ENCODE peak calls at places on chromosome 1, in eight cellular contexts. One of them, this sample, is unnamed.

GRCh38 chr1:211527006-211527405 is 35.0 kb upstream of the RD3 start:
- DNase-seq in brain microvascular endothelial cell: no peak
- DNase-seq in hepatocyte: no peak
- DNase-seq in HepG2: no peak
- DNase-seq in GM12865: peak
- DNase-seq in HL-60: no peak
- DNase-seq in CD8-positive, alpha-beta T cell: no peak
- DNase-seq in neural crest cell: no peak
- DNase-seq in this sample: no peak

GRCh38 chr1:42957880-42958487 is 684 bp downstream of the SLC2A1 start:
- DNase-seq in HL-60: peak
- DNase-seq in hepatocyte: peak
- DNase-seq in neural crest cell: peak
- DNase-seq in GM12865: peak
- DNase-seq in brain microvascular endothelial cell: peak
- DNase-seq in CD8-positive, alpha-beta T cell: peak
- DNase-seq in HepG2: no peak
- DNase-seq in this sample: peak

GRCh38 chr1:62325076-62325475 is 5.8 kb upstream of the KANK4 start:
- DNase-seq in brain microvascular endothelial cell: no peak
- DNase-seq in CD8-positive, alpha-beta T cell: no peak
- DNase-seq in GM12865: no peak
- DNase-seq in HepG2: peak
- DNase-seq in hepatocyte: peak
- DNase-seq in HL-60: no peak
- DNase-seq in neural crest cell: no peak
- DNase-seq in this sample: peak

GRCh38 chr1:43830802-43831201 is 102.8 kb upstream of the ARTN start:
- DNase-seq in HL-60: no peak
- DNase-seq in brain microvascular endothelial cell: no peak
- DNase-seq in GM12865: no peak
- DNase-seq in HepG2: no peak
- DNase-seq in neural crest cell: no peak
- DNase-seq in hepatocyte: no peak
- DNase-seq in CD8-positive, alpha-beta T cell: no peak
- DNase-seq in this sample: no peak

GRCh38 chr1:119442756-119443155 is 27.8 kb downstream of the HSD3B2 start:
- DNase-seq in hepatocyte: no peak
- DNase-seq in brain microvascular endothelial cell: no peak
- DNase-seq in neural crest cell: no peak
- DNase-seq in HepG2: no peak
- DNase-seq in CD8-positive, alpha-beta T cell: no peak
- DNase-seq in GM12865: no peak
- DNase-seq in HL-60: no peak
- DNase-seq in this sample: no peak

GRCh38 chr1:11782127-11782708 is 20.2 kb downstream of the C1orf167 start:
- DNase-seq in neural crest cell: no peak
- DNase-seq in HL-60: no peak
- DNase-seq in brain microvascular endothelial cell: no peak
- DNase-seq in GM12865: no peak
- DNase-seq in HepG2: no peak
- DNase-seq in hepatocyte: no peak
- DNase-seq in CD8-positive, alpha-beta T cell: no peak
- DNase-seq in this sample: no peak

GRCh38 chr1:44326821-44327465 is 28.1 kb downstream of the ERI3 start:
- DNase-seq in neural crest cell: no peak
- DNase-seq in GM12865: no peak
- DNase-seq in brain microvascular endothelial cell: peak
- DNase-seq in HepG2: no peak
- DNase-seq in HL-60: no peak
- DNase-seq in CD8-positive, alpha-beta T cell: no peak
- DNase-seq in hepatocyte: no peak
- DNase-seq in this sample: no peak

GRCh38 chr1:213982814-213983588 is 4.8 kb upstream of the PROX1 start:
- DNase-seq in CD8-positive, alpha-beta T cell: no peak
- DNase-seq in brain microvascular endothelial cell: no peak
- DNase-seq in GM12865: no peak
- DNase-seq in HL-60: no peak
- DNase-seq in neural crest cell: peak
- DNase-seq in hepatocyte: peak
- DNase-seq in HepG2: no peak
- DNase-seq in this sample: no peak

GRCh38 chr1:162363823-162364222 is 12.8 kb downstream of the SPATA46 start:
- DNase-seq in neural crest cell: no peak
- DNase-seq in GM12865: no peak
- DNase-seq in hepatocyte: no peak
- DNase-seq in HL-60: no peak
- DNase-seq in brain microvascular endothelial cell: no peak
- DNase-seq in CD8-positive, alpha-beta T cell: no peak
- DNase-seq in HepG2: no peak
- DNase-seq in this sample: no peak

GRCh38 chr1:10928654-10929053 is 83.8 kb upstream of the TARDBP start:
- DNase-seq in CD8-positive, alpha-beta T cell: no peak
- DNase-seq in neural crest cell: no peak
- DNase-seq in hepatocyte: no peak
- DNase-seq in brain microvascular endothelial cell: no peak
- DNase-seq in HL-60: no peak
- DNase-seq in GM12865: no peak
- DNase-seq in HepG2: no peak
- DNase-seq in this sample: no peak

GRCh38 chr1:225651376-225651871 is 1.5 kb downstream of the ENAH start:
- DNase-seq in brain microvascular endothelial cell: no peak
- DNase-seq in neural crest cell: no peak
- DNase-seq in HepG2: no peak
- DNase-seq in HL-60: no peak
- DNase-seq in GM12865: no peak
- DNase-seq in hepatocyte: no peak
- DNase-seq in CD8-positive, alpha-beta T cell: no peak
- DNase-seq in this sample: peak

GRCh38 chr1:183567584-183567983 is 22.7 kb downstream of the NCF2 start:
- DNase-seq in neural crest cell: no peak
- DNase-seq in brain microvascular endothelial cell: no peak
- DNase-seq in hepatocyte: no peak
- DNase-seq in CD8-positive, alpha-beta T cell: no peak
- DNase-seq in GM12865: peak
- DNase-seq in HL-60: peak
- DNase-seq in HepG2: no peak
- DNase-seq in this sample: no peak

GRCh38 chr1:229845410-229846138 is 219.5 kb downstream of the URB2 start:
- DNase-seq in neural crest cell: no peak
- DNase-seq in CD8-positive, alpha-beta T cell: no peak
- DNase-seq in HL-60: no peak
- DNase-seq in brain microvascular endothelial cell: no peak
- DNase-seq in HepG2: no peak
- DNase-seq in hepatocyte: no peak
- DNase-seq in GM12865: no peak
- DNase-seq in this sample: no peak

GRCh38 chr1:243841507-243841906 is 8.5 kb downstream of the AKT3 start:
- DNase-seq in brain microvascular endothelial cell: no peak
- DNase-seq in HepG2: no peak
- DNase-seq in CD8-positive, alpha-beta T cell: no peak
- DNase-seq in hepatocyte: no peak
- DNase-seq in neural crest cell: no peak
- DNase-seq in HL-60: no peak
- DNase-seq in GM12865: no peak
- DNase-seq in this sample: peak

GRCh38 chr1:227002531-227003049 is 62.5 kb downstream of the COQ8A start:
- DNase-seq in CD8-positive, alpha-beta T cell: no peak
- DNase-seq in HepG2: no peak
- DNase-seq in hepatocyte: no peak
- DNase-seq in brain microvascular endothelial cell: no peak
- DNase-seq in neural crest cell: no peak
- DNase-seq in HL-60: no peak
- DNase-seq in GM12865: no peak
- DNase-seq in this sample: no peak

GRCh38 chr1:4106731-4107130 is 206.7 kb upstream of the C1orf174 start:
- DNase-seq in neural crest cell: no peak
- DNase-seq in HL-60: no peak
- DNase-seq in HepG2: no peak
- DNase-seq in brain microvascular endothelial cell: no peak
- DNase-seq in hepatocyte: no peak
- DNase-seq in CD8-positive, alpha-beta T cell: no peak
- DNase-seq in GM12865: no peak
- DNase-seq in this sample: no peak

GRCh38 chr1:200628223-200628868 is 7.8 kb upstream of the KIF14 start:
- DNase-seq in brain microvascular endothelial cell: no peak
- DNase-seq in CD8-positive, alpha-beta T cell: no peak
- DNase-seq in GM12865: peak
- DNase-seq in HepG2: no peak
- DNase-seq in neural crest cell: no peak
- DNase-seq in hepatocyte: no peak
- DNase-seq in HL-60: no peak
- DNase-seq in this sample: no peak

DNA sequence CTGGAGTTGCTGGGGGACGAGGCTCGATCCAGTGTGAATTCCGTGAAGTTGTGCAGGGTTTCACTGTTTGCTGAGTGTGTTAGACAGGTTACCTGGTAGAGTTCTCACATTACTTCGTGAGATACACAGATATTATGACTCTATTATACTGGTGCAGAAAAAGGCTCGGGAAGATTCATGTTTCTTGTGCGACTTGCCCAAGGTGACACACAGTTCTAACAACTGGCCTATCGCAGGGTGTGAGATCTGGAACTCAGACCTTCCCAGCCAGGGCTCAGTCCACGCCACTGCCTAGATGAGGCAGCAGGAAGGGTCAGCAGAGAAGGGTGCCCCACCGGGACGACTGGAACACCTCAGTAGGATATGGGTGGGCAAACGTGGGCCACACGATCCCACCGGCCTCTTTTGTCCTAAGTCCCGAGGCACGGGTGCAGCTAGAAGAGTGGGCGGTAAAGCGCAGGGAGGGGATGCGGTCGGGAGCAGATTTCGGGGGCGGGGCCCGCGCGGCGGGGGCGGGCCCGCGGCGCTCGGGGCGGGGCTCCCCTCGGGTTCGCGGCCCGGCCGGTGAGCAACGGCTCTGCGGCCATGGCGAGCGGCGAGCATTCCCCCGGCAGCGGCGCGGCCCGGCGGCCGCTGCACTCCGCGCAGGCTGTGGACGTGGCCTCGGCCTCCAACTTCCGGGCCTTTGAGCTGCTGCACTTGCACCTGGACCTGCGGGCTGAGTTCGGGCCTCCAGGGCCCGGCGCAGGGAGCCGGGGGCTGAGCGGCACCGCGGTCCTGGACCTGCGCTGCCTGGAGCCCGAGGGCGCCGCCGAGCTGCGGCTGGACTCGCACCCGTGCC is at the start of gene RNPEP:
- DNase-seq in GM12865: peak
- DNase-seq in CD8-positive, alpha-beta T cell: peak
- DNase-seq in hepatocyte: peak
- DNase-seq in HepG2: peak
- DNase-seq in HL-60: peak
- DNase-seq in brain microvascular endothelial cell: peak
- DNase-seq in neural crest cell: peak
- DNase-seq in this sample: peak
- TF ChIP-seq CTCF in GM12865: no peak
- TF ChIP-seq CTCF in CD8-positive, alpha-beta T cell: no peak
- TF ChIP-seq CTCF in hepatocyte: no peak
- TF ChIP-seq CTCF in HepG2: no peak
- TF ChIP-seq CTCF in HL-60: no peak
- TF ChIP-seq CTCF in brain microvascular endothelial cell: no peak
- TF ChIP-seq CTCF in neural crest cell: no peak
- TF ChIP-seq CTCF in this sample: no peak

DNA sequence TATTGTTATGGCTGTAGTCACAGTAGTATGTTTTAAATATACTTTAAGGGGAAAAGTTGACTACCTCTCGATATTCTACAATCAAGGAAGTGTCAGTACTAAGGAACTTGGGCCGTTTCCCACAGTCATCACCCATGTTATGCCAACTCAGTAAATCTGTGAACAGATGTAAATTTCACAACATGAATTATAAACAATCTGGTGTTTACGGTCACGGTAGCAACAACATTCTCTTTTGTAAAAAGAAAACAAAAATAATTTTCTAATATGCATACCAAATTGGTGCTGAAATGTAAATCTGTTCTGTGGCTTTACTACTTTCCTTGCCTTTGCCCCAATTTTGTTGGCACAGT is 1.2 kb downstream of the SH3GLB1 start:
- DNase-seq in HepG2: no peak
- DNase-seq in brain microvascular endothelial cell: no peak
- DNase-seq in CD8-positive, alpha-beta T cell: no peak
- DNase-seq in GM12865: no peak
- DNase-seq in HL-60: no peak
- DNase-seq in hepatocyte: no peak
- DNase-seq in neural crest cell: no peak
- DNase-seq in this sample: no peak
- TF ChIP-seq CTCF in HepG2: no peak
- TF ChIP-seq CTCF in brain microvascular endothelial cell: no peak
- TF ChIP-seq CTCF in CD8-positive, alpha-beta T cell: no peak
- TF ChIP-seq CTCF in GM12865: no peak
- TF ChIP-seq CTCF in HL-60: no peak
- TF ChIP-seq CTCF in hepatocyte: no peak
- TF ChIP-seq CTCF in neural crest cell: no peak
- TF ChIP-seq CTCF in this sample: no peak

GRCh38 chr1:147599362-147600118 is 58.2 kb downstream of the BCL9 start:
- DNase-seq in HL-60: peak
- DNase-seq in HepG2: peak
- DNase-seq in GM12865: peak
- DNase-seq in brain microvascular endothelial cell: peak
- DNase-seq in hepatocyte: peak
- DNase-seq in CD8-positive, alpha-beta T cell: peak
- DNase-seq in neural crest cell: peak
- DNase-seq in this sample: peak

GRCh38 chr1:147598631-147599361 is 57.5 kb downstream of the BCL9 start:
- DNase-seq in CD8-positive, alpha-beta T cell: peak
- DNase-seq in brain microvascular endothelial cell: peak
- DNase-seq in hepatocyte: peak
- DNase-seq in neural crest cell: peak
- DNase-seq in GM12865: peak
- DNase-seq in HepG2: no peak
- DNase-seq in HL-60: no peak
- DNase-seq in this sample: peak

GRCh38 chr1:147603986-147604385 is 62.7 kb downstream of the BCL9 start:
- DNase-seq in hepatocyte: no peak
- DNase-seq in GM12865: peak
- DNase-seq in neural crest cell: no peak
- DNase-seq in CD8-positive, alpha-beta T cell: no peak
- DNase-seq in HL-60: no peak
- DNase-seq in brain microvascular endothelial cell: no peak
- DNase-seq in HepG2: no peak
- DNase-seq in this sample: no peak

GRCh38 chr1:147597010-147597409 is 55.7 kb downstream of the BCL9 start:
- DNase-seq in HepG2: no peak
- DNase-seq in CD8-positive, alpha-beta T cell: no peak
- DNase-seq in brain microvascular endothelial cell: no peak
- DNase-seq in hepatocyte: no peak
- DNase-seq in HL-60: no peak
- DNase-seq in GM12865: no peak
- DNase-seq in neural crest cell: no peak
- DNase-seq in this sample: no peak

GRCh38 chr1:147600119-147601111 is 59.1 kb downstream of the BCL9 start:
- DNase-seq in brain microvascular endothelial cell: peak
- DNase-seq in HL-60: peak
- DNase-seq in hepatocyte: peak
- DNase-seq in CD8-positive, alpha-beta T cell: no peak
- DNase-seq in neural crest cell: no peak
- DNase-seq in GM12865: peak
- DNase-seq in HepG2: peak
- DNase-seq in this sample: peak
- TF ChIP-seq CTCF in brain microvascular endothelial cell: no peak
- TF ChIP-seq CTCF in HL-60: no peak
- TF ChIP-seq CTCF in hepatocyte: no peak
- TF ChIP-seq CTCF in CD8-positive, alpha-beta T cell: no peak
- TF ChIP-seq CTCF in neural crest cell: no peak
- TF ChIP-seq CTCF in GM12865: no peak
- TF ChIP-seq CTCF in HepG2: peak
- TF ChIP-seq CTCF in this sample: no peak

GRCh38 chr1:54391450-54392071 is 14.6 kb downstream of the SSBP3 start:
- DNase-seq in CD8-positive, alpha-beta T cell: no peak
- DNase-seq in hepatocyte: no peak
- DNase-seq in neural crest cell: peak
- DNase-seq in GM12865: no peak
- DNase-seq in HepG2: no peak
- DNase-seq in brain microvascular endothelial cell: no peak
- DNase-seq in HL-60: no peak
- DNase-seq in this sample: no peak
- TF ChIP-seq CTCF in CD8-positive, alpha-beta T cell: no peak
- TF ChIP-seq CTCF in hepatocyte: no peak
- TF ChIP-seq CTCF in neural crest cell: no peak
- TF ChIP-seq CTCF in GM12865: no peak
- TF ChIP-seq CTCF in HepG2: no peak
- TF ChIP-seq CTCF in brain microvascular endothelial cell: no peak
- TF ChIP-seq CTCF in HL-60: no peak
- TF ChIP-seq CTCF in this sample: no peak